ENCODE peak calls at places on chromosomes 11 and 22, in ten cellular contexts. One of them, this sample, is unnamed.

GRCh38 chr22:27796118-27796517 is 5.4 kb downstream of the MN1 start:
- DNase-seq in thoracic aorta: no peak
- DNase-seq in bronchial epithelial cell: no peak
- DNase-seq in suprapubic skin: no peak
- DNase-seq in cardiac fibroblast: no peak
- DNase-seq in body of pancreas: no peak
- DNase-seq in mucosa of descending colon: no peak
- DNase-seq in HL-60: no peak
- DNase-seq in PC-3: no peak
- DNase-seq in astrocyte of the spinal cord: no peak
- DNase-seq in this sample: no peak

GRCh38 chr11:12219732-12220131 is 109.3 kb downstream of the MICAL2 start:
- DNase-seq in cardiac fibroblast: no peak
- DNase-seq in body of pancreas: peak; percentile 55
- DNase-seq in thoracic aorta: no peak
- DNase-seq in mucosa of descending colon: no peak
- DNase-seq in suprapubic skin: no peak
- DNase-seq in HL-60: no peak
- DNase-seq in astrocyte of the spinal cord: no peak
- DNase-seq in bronchial epithelial cell: peak; percentile 56
- DNase-seq in PC-3: no peak
- DNase-seq in this sample: no peak

GRCh38 chr22:32545801-32546200 is 71.2 kb downstream of the FBXO7 start:
- DNase-seq in cardiac fibroblast: no peak
- DNase-seq in mucosa of descending colon: no peak
- DNase-seq in thoracic aorta: no peak
- DNase-seq in HL-60: no peak
- DNase-seq in astrocyte of the spinal cord: no peak
- DNase-seq in PC-3: no peak
- DNase-seq in suprapubic skin: no peak
- DNase-seq in bronchial epithelial cell: peak; percentile 33
- DNase-seq in body of pancreas: no peak
- DNase-seq in this sample: no peak

GRCh38 chr22:39456262-39457046 is at the start of gene MGAT3:
- DNase-seq in body of pancreas: no peak
- DNase-seq in PC-3: no peak
- DNase-seq in mucosa of descending colon: no peak
- DNase-seq in cardiac fibroblast: no peak
- DNase-seq in astrocyte of the spinal cord: no peak
- DNase-seq in suprapubic skin: no peak
- DNase-seq in HL-60: no peak
- DNase-seq in thoracic aorta: no peak
- DNase-seq in bronchial epithelial cell: no peak
- DNase-seq in this sample: no peak

GRCh38 chr11:57047610-57048009 is 58.9 kb downstream of the OR5AK2 start:
- DNase-seq in PC-3: no peak
- DNase-seq in thoracic aorta: no peak
- DNase-seq in HL-60: no peak
- DNase-seq in astrocyte of the spinal cord: no peak
- DNase-seq in body of pancreas: no peak
- DNase-seq in suprapubic skin: no peak
- DNase-seq in mucosa of descending colon: no peak
- DNase-seq in cardiac fibroblast: no peak
- DNase-seq in bronchial epithelial cell: no peak
- DNase-seq in this sample: no peak

GRCh38 chr22:43236401-43237166 is 49.6 kb upstream of the TTLL12 start:
- DNase-seq in HL-60: no peak
- DNase-seq in astrocyte of the spinal cord: no peak
- DNase-seq in cardiac fibroblast: no peak
- DNase-seq in bronchial epithelial cell: no peak
- DNase-seq in body of pancreas: peak; percentile 57
- DNase-seq in suprapubic skin: no peak
- DNase-seq in mucosa of descending colon: no peak
- DNase-seq in PC-3: no peak
- DNase-seq in thoracic aorta: no peak
- DNase-seq in this sample: no peak

GRCh38 chr11:25943777-25944661 is 387.9 kb upstream of the ANO3 start:
- DNase-seq in body of pancreas: no peak
- DNase-seq in suprapubic skin: no peak
- DNase-seq in astrocyte of the spinal cord: no peak
- DNase-seq in HL-60: no peak
- DNase-seq in thoracic aorta: no peak
- DNase-seq in cardiac fibroblast: no peak
- DNase-seq in bronchial epithelial cell: no peak
- DNase-seq in mucosa of descending colon: peak; percentile 63
- DNase-seq in PC-3: no peak
- DNase-seq in this sample: no peak

GRCh38 chr11:70583781-70584218 is 185.5 kb downstream of the CTTN start:
- DNase-seq in bronchial epithelial cell: no peak
- DNase-seq in cardiac fibroblast: no peak
- DNase-seq in HL-60: no peak
- DNase-seq in mucosa of descending colon: no peak
- DNase-seq in thoracic aorta: no peak
- DNase-seq in astrocyte of the spinal cord: no peak
- DNase-seq in body of pancreas: no peak
- DNase-seq in PC-3: no peak
- DNase-seq in suprapubic skin: peak; percentile 32
- DNase-seq in this sample: no peak

GRCh38 chr11:72072348-72072747 is 8.0 kb downstream of the NUMA1 start:
- DNase-seq in PC-3: peak; percentile 91
- DNase-seq in HL-60: no peak
- DNase-seq in thoracic aorta: no peak
- DNase-seq in cardiac fibroblast: peak; percentile 85
- DNase-seq in body of pancreas: no peak
- DNase-seq in bronchial epithelial cell: peak; percentile 74
- DNase-seq in suprapubic skin: no peak
- DNase-seq in astrocyte of the spinal cord: peak; percentile 83
- DNase-seq in mucosa of descending colon: no peak
- DNase-seq in this sample: peak; percentile 32

GRCh38 chr11:35682230-35683195 is 19.9 kb downstream of the TRIM44 start:
- DNase-seq in body of pancreas: peak; percentile 5
- DNase-seq in mucosa of descending colon: no peak
- DNase-seq in cardiac fibroblast: peak; percentile 44
- DNase-seq in bronchial epithelial cell: no peak
- DNase-seq in thoracic aorta: no peak
- DNase-seq in HL-60: no peak
- DNase-seq in PC-3: no peak
- DNase-seq in suprapubic skin: no peak
- DNase-seq in astrocyte of the spinal cord: peak; percentile 14
- DNase-seq in this sample: peak; percentile 46

GRCh38 chr11:115170133-115170815 is 333.9 kb downstream of the CADM1 start:
- DNase-seq in PC-3: peak; percentile 61
- DNase-seq in cardiac fibroblast: peak; percentile 45
- DNase-seq in astrocyte of the spinal cord: peak; percentile 53
- DNase-seq in body of pancreas: no peak
- DNase-seq in thoracic aorta: no peak
- DNase-seq in HL-60: no peak
- DNase-seq in suprapubic skin: no peak
- DNase-seq in mucosa of descending colon: no peak
- DNase-seq in bronchial epithelial cell: peak; percentile 36
- DNase-seq in this sample: no peak
- TF ChIP-seq CTCF in PC-3: peak; percentile 78
- TF ChIP-seq CTCF in cardiac fibroblast: peak; percentile 63
- TF ChIP-seq CTCF in astrocyte of the spinal cord: peak; percentile 76
- TF ChIP-seq CTCF in body of pancreas: peak; percentile 51
- TF ChIP-seq CTCF in thoracic aorta: peak; percentile 48
- TF ChIP-seq CTCF in HL-60: peak; percentile 59
- TF ChIP-seq CTCF in suprapubic skin: peak; percentile 4
- TF ChIP-seq CTCF in mucosa of descending colon: peak; percentile 55
- TF ChIP-seq CTCF in bronchial epithelial cell: peak; percentile 52
- TF ChIP-seq CTCF in this sample: peak; percentile 66

GRCh38 chr11:86138958-86139357 is 70.1 kb upstream of the PICALM start:
- DNase-seq in suprapubic skin: no peak
- DNase-seq in HL-60: peak; percentile 78
- DNase-seq in body of pancreas: peak; percentile 35
- DNase-seq in thoracic aorta: no peak
- DNase-seq in cardiac fibroblast: no peak
- DNase-seq in PC-3: no peak
- DNase-seq in astrocyte of the spinal cord: no peak
- DNase-seq in mucosa of descending colon: no peak
- DNase-seq in bronchial epithelial cell: no peak
- DNase-seq in this sample: no peak
- H3K4me3 ChIP-seq in suprapubic skin: no peak overlapping the region
- H3K4me3 ChIP-seq in HL-60: no peak overlapping the region
- H3K4me3 ChIP-seq in body of pancreas: no peak overlapping the region
- H3K4me3 ChIP-seq in thoracic aorta: no peak overlapping the region
- H3K4me3 ChIP-seq in cardiac fibroblast: no peak overlapping the region
- H3K4me3 ChIP-seq in PC-3: no peak overlapping the region
- H3K4me3 ChIP-seq in astrocyte of the spinal cord: no peak overlapping the region
- H3K4me3 ChIP-seq in mucosa of descending colon: no peak overlapping the region
- H3K4me3 ChIP-seq in bronchial epithelial cell: no peak overlapping the region
- H3K4me3 ChIP-seq in this sample: no peak overlapping the region

GRCh38 chr11:125093502-125093901 is 17.9 kb downstream of the TMEM218 start:
- DNase-seq in thoracic aorta: no peak
- DNase-seq in PC-3: no peak
- DNase-seq in bronchial epithelial cell: peak; percentile 4
- DNase-seq in cardiac fibroblast: no peak
- DNase-seq in astrocyte of the spinal cord: no peak
- DNase-seq in suprapubic skin: no peak
- DNase-seq in HL-60: no peak
- DNase-seq in mucosa of descending colon: no peak
- DNase-seq in body of pancreas: no peak
- DNase-seq in this sample: no peak
- TF ChIP-seq CTCF in thoracic aorta: no peak
- TF ChIP-seq CTCF in PC-3: no peak
- TF ChIP-seq CTCF in bronchial epithelial cell: no peak
- TF ChIP-seq CTCF in cardiac fibroblast: no peak
- TF ChIP-seq CTCF in astrocyte of the spinal cord: no peak
- TF ChIP-seq CTCF in suprapubic skin: no peak
- TF ChIP-seq CTCF in HL-60: no peak
- TF ChIP-seq CTCF in mucosa of descending colon: no peak
- TF ChIP-seq CTCF in body of pancreas: no peak
- TF ChIP-seq CTCF in this sample: no peak

GRCh38 chr11:14742849-14743248 is 99.2 kb downstream of the PDE3B start:
- DNase-seq in suprapubic skin: no peak
- DNase-seq in cardiac fibroblast: no peak
- DNase-seq in HL-60: no peak
- DNase-seq in mucosa of descending colon: no peak
- DNase-seq in bronchial epithelial cell: no peak
- DNase-seq in astrocyte of the spinal cord: no peak
- DNase-seq in body of pancreas: no peak
- DNase-seq in thoracic aorta: no peak
- DNase-seq in PC-3: no peak
- DNase-seq in this sample: no peak
- H3K4me3 ChIP-seq in suprapubic skin: no peak overlapping the region
- H3K4me3 ChIP-seq in cardiac fibroblast: no peak overlapping the region
- H3K4me3 ChIP-seq in HL-60: no peak overlapping the region
- H3K4me3 ChIP-seq in mucosa of descending colon: no peak overlapping the region
- H3K4me3 ChIP-seq in bronchial epithelial cell: no peak overlapping the region
- H3K4me3 ChIP-seq in astrocyte of the spinal cord: no peak overlapping the region
- H3K4me3 ChIP-seq in body of pancreas: no peak overlapping the region
- H3K4me3 ChIP-seq in thoracic aorta: no peak overlapping the region
- H3K4me3 ChIP-seq in PC-3: no peak overlapping the region
- H3K4me3 ChIP-seq in this sample: no peak overlapping the region

GRCh38 chr22:47275479-47276218 is 513.2 kb downstream of the TBC1D22A start:
- DNase-seq in body of pancreas: no peak
- DNase-seq in mucosa of descending colon: no peak
- DNase-seq in thoracic aorta: no peak
- DNase-seq in astrocyte of the spinal cord: peak; percentile 24
- DNase-seq in bronchial epithelial cell: no peak
- DNase-seq in suprapubic skin: peak; percentile 39
- DNase-seq in cardiac fibroblast: peak; percentile 2
- DNase-seq in PC-3: peak; percentile 78
- DNase-seq in HL-60: no peak
- DNase-seq in this sample: no peak
- TF ChIP-seq CTCF in body of pancreas: peak; percentile 10
- TF ChIP-seq CTCF in mucosa of descending colon: no peak
- TF ChIP-seq CTCF in thoracic aorta: no peak
- TF ChIP-seq CTCF in astrocyte of the spinal cord: peak; percentile 16
- TF ChIP-seq CTCF in bronchial epithelial cell: no peak
- TF ChIP-seq CTCF in suprapubic skin: no peak
- TF ChIP-seq CTCF in cardiac fibroblast: no peak
- TF ChIP-seq CTCF in PC-3: peak; percentile 51
- TF ChIP-seq CTCF in HL-60: no peak
- TF ChIP-seq CTCF in this sample: peak; percentile 10

GRCh38 chr11:111299111-111300026 is 1.0 kb downstream of the POU2AF3 start:
- DNase-seq in body of pancreas: peak; percentile 78
- DNase-seq in suprapubic skin: peak; percentile 72
- DNase-seq in PC-3: peak; percentile 43
- DNase-seq in thoracic aorta: no peak
- DNase-seq in HL-60: no peak
- DNase-seq in cardiac fibroblast: peak; percentile 25
- DNase-seq in bronchial epithelial cell: no peak
- DNase-seq in astrocyte of the spinal cord: peak; percentile 25
- DNase-seq in mucosa of descending colon: peak; percentile 78
- DNase-seq in this sample: no peak
- H3K4me3 ChIP-seq in body of pancreas: peak overlapping the region; percentile 63
- H3K4me3 ChIP-seq in suprapubic skin: peak overlapping the region; percentile 59
- H3K4me3 ChIP-seq in PC-3: peak overlapping the region; percentile 66
- H3K4me3 ChIP-seq in thoracic aorta: peak overlapping the region; percentile 93
- H3K4me3 ChIP-seq in HL-60: peak overlapping the region; percentile 18
- H3K4me3 ChIP-seq in cardiac fibroblast: peak overlapping the region; percentile 51
- H3K4me3 ChIP-seq in bronchial epithelial cell: peak overlapping the region; percentile 44
- H3K4me3 ChIP-seq in astrocyte of the spinal cord: peak overlapping the region; percentile 50
- H3K4me3 ChIP-seq in mucosa of descending colon: peak overlapping the region; percentile 59
- H3K4me3 ChIP-seq in this sample: peak overlapping the region; percentile 25

GRCh38 chr11:22347857-22348496 is 9.8 kb downstream of the SLC17A6 start:
- DNase-seq in thoracic aorta: no peak
- DNase-seq in bronchial epithelial cell: no peak
- DNase-seq in body of pancreas: no peak
- DNase-seq in cardiac fibroblast: no peak
- DNase-seq in astrocyte of the spinal cord: no peak
- DNase-seq in suprapubic skin: no peak
- DNase-seq in PC-3: no peak
- DNase-seq in mucosa of descending colon: no peak
- DNase-seq in HL-60: no peak
- DNase-seq in this sample: no peak
- TF ChIP-seq CTCF in thoracic aorta: no peak
- TF ChIP-seq CTCF in bronchial epithelial cell: no peak
- TF ChIP-seq CTCF in body of pancreas: no peak
- TF ChIP-seq CTCF in cardiac fibroblast: no peak
- TF ChIP-seq CTCF in astrocyte of the spinal cord: no peak
- TF ChIP-seq CTCF in suprapubic skin: no peak
- TF ChIP-seq CTCF in PC-3: no peak
- TF ChIP-seq CTCF in mucosa of descending colon: no peak
- TF ChIP-seq CTCF in HL-60: no peak
- TF ChIP-seq CTCF in this sample: no peak

This sample was measured in LNCaP clone FGC.